ENCODE peak calls at places on chromosomes 6 and 20, in six cellular contexts. E is IMR-90, N is trophoblast cell, Q is neuronal stem cell, O is H1, I is mesenchymal stem cell. D is an unnamed sample.

GRCh38 chr6:19472168-19472567 is 365.0 kb upstream of the ID4 start:
- DNase-seq in N (peak), E (peak), I (peak), Q (no peak), O (no peak), D (no peak)

GRCh38 chr6:34152042-34152524 is 6.2 kb upstream of the GRM4 start:
- DNase-seq in N (no peak), I (no peak), E (no peak), O (peak), Q (no peak), D (no peak)

GRCh38 chr6:15464211-15464725 is 198.6 kb downstream of the DTNBP1 start:
- DNase-seq in I (peak), E (no peak), Q (peak), O (peak), N (no peak), D (peak)

GRCh38 chr6:163148781-163149534 is 265.6 kb upstream of the QKI start:
- DNase-seq in N (no peak), E (no peak), I (no peak), O (no peak), Q (no peak), D (no peak)

GRCh38 chr20:17495826-17496225 is 35.4 kb downstream of the BFSP1 start:
- DNase-seq in O (no peak), E (no peak), I (no peak), N (no peak), Q (no peak), D (no peak)

GRCh38 chr6:114084327-114084890 is 113.5 kb upstream of the HDAC2 start:
- DNase-seq in Q (no peak), I (no peak), O (no peak), N (no peak), E (no peak), D (no peak)

GRCh38 chr20:37297066-37297736 is 7.7 kb downstream of the MANBAL start:
- DNase-seq in I (peak), O (no peak), Q (no peak), E (peak), N (peak), D (no peak)

GRCh38 chr6:12572884-12573824 is 143.4 kb upstream of the PHACTR1 start:
- DNase-seq in O (no peak), E (peak), Q (no peak), N (no peak), I (peak), D (peak)

GRCh38 chr6:133973109-133973971 is 20.3 kb downstream of the TBPL1 start:
- DNase-seq in Q (peak), O (no peak), I (peak), N (no peak), E (peak), D (no peak)

GRCh38 chr20:8812818-8813217 is 256.1 kb upstream of the PLCB4 start:
- DNase-seq in I (no peak), E (no peak), N (no peak), O (peak), Q (no peak), D (peak)

GRCh38 chr6:158611039-158611438 is 33.5 kb downstream of the DYNLT1 start:
- DNase-seq in N (no peak), I (no peak), E (no peak), Q (no peak), O (no peak), D (no peak)

GRCh38 chr6:72911463-72912153 is 289.7 kb downstream of the KCNQ5 start:
- DNase-seq in Q (no peak), I (no peak), E (peak), N (no peak), O (no peak), D (no peak)

GRCh38 chr20:50928469-50928868 is 2.8 kb downstream of the ADNP start:
- DNase-seq in I (no peak), O (no peak), Q (no peak), N (no peak), E (no peak), D (no peak)

GRCh38 chr20:44219791-44220190 is 9.2 kb upstream of the OSER1 start:
- DNase-seq in N (peak), O (no peak), E (no peak), Q (no peak), I (no peak), D (no peak)

GRCh38 chr6:139701695-139702094 is 327.2 kb upstream of the CITED2 start:
- DNase-seq in E (no peak), O (no peak), N (no peak), Q (no peak), I (no peak), D (no peak)

GRCh38 chr6:84967389-84967788 is 203.0 kb upstream of the TBX18 start:
- DNase-seq in Q (no peak), O (peak), E (peak), N (peak), I (peak), D (peak)

GRCh38 chr6:30480536-30481156 is 8.7 kb upstream of the HLA-E start:
- DNase-seq in O (no peak), Q (no peak), N (no peak), I (no peak), E (no peak), D (no peak)

GRCh38 chr20:38870733-38871559 is 55.3 kb upstream of the FAM83D start:
- DNase-seq in O (no peak), N (peak), I (no peak), E (peak), Q (no peak), D (no peak)

GRCh38 chr6:7108964-7109836 is 1.4 kb downstream of the RREB1 start:
- DNase-seq in N (peak), O (no peak), Q (no peak), I (peak), E (peak), D (no peak)

GRCh38 chr6:138240476-138241245 is 22.4 kb upstream of the PBOV1 start:
- DNase-seq in E (no peak), Q (no peak), N (no peak), I (peak), O (no peak), D (no peak)

GRCh38 chr6:140879861-140880260 is 1252.9 kb upstream of the GJE1 start:
- DNase-seq in I (peak), Q (no peak), E (peak), N (no peak), O (no peak), D (no peak)

GRCh38 chr6:13513606-13514502 is 26.5 kb upstream of the GFOD1 start:
- DNase-seq in E (no peak), I (no peak), N (no peak), Q (no peak), O (no peak), D (no peak)

GRCh38 chr20:21183722-21184121 is 57.8 kb downstream of the KIZ start:
- DNase-seq in O (no peak), N (no peak), Q (no peak), E (peak), I (no peak), D (no peak)

GRCh38 chr6:10478187-10479040 is 42.7 kb upstream of the GCNT2 start:
- DNase-seq in Q (peak), N (no peak), E (peak), I (peak), O (no peak), D (no peak)

GRCh38 chr6:70166088-70166958 is 136.6 kb downstream of the COL9A1 start:
- DNase-seq in Q (peak), O (peak), I (peak), E (peak), N (peak), D (peak)

GRCh38 chr6:119308048-119308570 is 41.5 kb downstream of the MAN1A1 start:
- DNase-seq in Q (no peak), O (no peak), E (peak), I (peak), N (no peak), D (no peak)

GRCh38 chr6:43636312-43636667 is 650 bp downstream of the MAD2L1BP start:
- DNase-seq in Q (no peak), I (peak), E (peak), N (no peak), O (no peak), D (no peak)

GRCh38 chr6:109381007-109381746 is 1.1 kb downstream of the CD164 start:
- DNase-seq in N (no peak), Q (no peak), I (peak), O (no peak), E (peak), D (no peak)

GRCh38 chr20:44828640-44829039 is 18.3 kb upstream of the RIMS4 start:
- DNase-seq in N (no peak), E (no peak), I (no peak), Q (no peak), O (no peak), D (no peak)

GRCh38 chr20:44544178-44544719 is 22.4 kb upstream of the SERINC3 start:
- DNase-seq in Q (no peak), N (no peak), I (no peak), O (no peak), E (no peak), D (no peak)

GRCh38 chr20:48823960-48824497 is 3.8 kb downstream of the PREX1 start:
- DNase-seq in E (peak), I (no peak), O (no peak), Q (no peak), N (peak), D (no peak)

GRCh38 chr20:11387189-11387754 is 530.4 kb upstream of the BTBD3 start:
- DNase-seq in O (no peak), Q (no peak), I (peak), E (peak), N (peak), D (no peak)

GRCh38 chr6:130890531-130890950 is 63.3 kb downstream of the SMLR1 start:
- DNase-seq in N (no peak), I (peak), E (peak), Q (no peak), O (no peak), D (no peak)

GRCh38 chr6:134480593-134480992 is 162.7 kb upstream of the SGK1 start:
- DNase-seq in I (no peak), Q (no peak), O (no peak), N (no peak), E (peak), D (no peak)

GRCh38 chr6:41502607-41503434 is 43.4 kb upstream of the FOXP4 start:
- DNase-seq in I (peak), N (no peak), O (peak), Q (no peak), E (no peak), D (peak)

GRCh38 chr20:1618954-1619550 is 757 bp downstream of the SIRPB1 start:
- DNase-seq in N (no peak), Q (no peak), E (peak), O (no peak), I (no peak), D (no peak)

GRCh38 chr20:63176448-63177133 is 39.3 kb downstream of the YTHDF1 start:
- DNase-seq in N (no peak), E (no peak), Q (peak), I (peak), O (peak), D (peak)

GRCh38 chr20:32999603-33000250 is 4.5 kb downstream of the SUN5 start:
- DNase-seq in Q (no peak), E (no peak), N (no peak), O (no peak), I (no peak), D (no peak)

GRCh38 chr6:163443985-163444553 is 29.6 kb downstream of the QKI start:
- DNase-seq in E (no peak), Q (no peak), I (no peak), N (no peak), O (no peak), D (no peak)

GRCh38 chr6:26205625-26206574 is 118.7 kb downstream of the HFE start:
- DNase-seq in Q (no peak), O (no peak), I (peak), E (peak), N (no peak), D (no peak)

GRCh38 chr20:5127204-5127858 is 523 bp downstream of the CDS2 start:
- DNase-seq in I (peak), E (peak), O (peak), Q (peak), N (no peak), D (peak)

GRCh38 chr20:5127859-5128409 is 1.1 kb downstream of the CDS2 start:
- DNase-seq in Q (no peak), E (no peak), O (no peak), N (no peak), I (peak), D (no peak)

GRCh38 chr20:5122861-5123260 is 3.1 kb upstream of the PCNA start:
- DNase-seq in Q (no peak), N (peak), E (peak), I (no peak), O (no peak), D (no peak)

GRCh38 chr20:5128886-5129285 is 2.1 kb downstream of the CDS2 start:
- DNase-seq in E (no peak), O (no peak), Q (no peak), N (no peak), I (peak), D (no peak)

DNA sequence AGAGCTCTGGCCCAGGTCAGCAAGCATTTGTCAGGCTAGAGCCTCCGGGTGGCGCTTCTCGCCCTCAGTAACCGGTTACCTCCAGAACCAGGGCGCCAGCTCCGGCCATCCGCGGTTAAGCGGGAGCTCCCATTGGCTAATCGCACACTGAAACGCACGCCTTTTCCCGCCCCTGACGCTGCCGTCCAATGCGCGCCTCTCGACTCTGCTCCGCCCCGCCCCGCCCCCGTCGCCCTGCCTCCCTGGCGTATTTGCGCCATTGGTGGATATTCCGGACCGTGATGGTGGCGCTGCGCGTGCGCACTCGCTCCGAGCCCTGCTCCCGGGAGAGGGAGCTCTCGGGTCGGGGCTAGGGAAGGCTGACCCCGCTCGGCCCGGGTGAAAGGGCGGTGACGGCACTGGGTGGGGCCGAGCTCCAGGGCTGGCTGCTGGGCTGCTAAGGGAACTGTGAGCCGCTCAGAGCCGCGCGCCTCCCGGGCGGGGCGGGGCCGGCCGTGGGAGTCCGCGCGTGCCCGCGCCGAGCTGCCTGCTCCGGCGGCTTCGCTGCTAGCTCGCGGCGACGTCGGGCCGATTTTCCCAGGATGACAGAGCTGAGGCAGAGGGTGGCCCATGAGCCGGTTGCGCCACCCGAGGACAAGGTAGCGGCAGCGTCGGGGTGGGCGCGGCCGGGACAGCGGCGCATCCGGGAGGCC is at the start of gene CDS2:
- DNase-seq in I (peak), Q (peak), N (peak), E (peak), O (peak), D (peak)
- H2BK5ac ChIP-seq in I (no peak), Q (peak), N (peak), E (peak), O (peak), D (no peak)

GRCh38 chr20:56752274-56752673 is 123.2 kb downstream of the TFAP2C start:
- DNase-seq in E (no peak), N (no peak), I (peak), Q (no peak), O (no peak), D (no peak)

GRCh38 chr20:56750430-56750829 is 121.3 kb downstream of the TFAP2C start:
- DNase-seq in O (peak), E (no peak), N (peak), I (no peak), Q (peak), D (peak)

DNA sequence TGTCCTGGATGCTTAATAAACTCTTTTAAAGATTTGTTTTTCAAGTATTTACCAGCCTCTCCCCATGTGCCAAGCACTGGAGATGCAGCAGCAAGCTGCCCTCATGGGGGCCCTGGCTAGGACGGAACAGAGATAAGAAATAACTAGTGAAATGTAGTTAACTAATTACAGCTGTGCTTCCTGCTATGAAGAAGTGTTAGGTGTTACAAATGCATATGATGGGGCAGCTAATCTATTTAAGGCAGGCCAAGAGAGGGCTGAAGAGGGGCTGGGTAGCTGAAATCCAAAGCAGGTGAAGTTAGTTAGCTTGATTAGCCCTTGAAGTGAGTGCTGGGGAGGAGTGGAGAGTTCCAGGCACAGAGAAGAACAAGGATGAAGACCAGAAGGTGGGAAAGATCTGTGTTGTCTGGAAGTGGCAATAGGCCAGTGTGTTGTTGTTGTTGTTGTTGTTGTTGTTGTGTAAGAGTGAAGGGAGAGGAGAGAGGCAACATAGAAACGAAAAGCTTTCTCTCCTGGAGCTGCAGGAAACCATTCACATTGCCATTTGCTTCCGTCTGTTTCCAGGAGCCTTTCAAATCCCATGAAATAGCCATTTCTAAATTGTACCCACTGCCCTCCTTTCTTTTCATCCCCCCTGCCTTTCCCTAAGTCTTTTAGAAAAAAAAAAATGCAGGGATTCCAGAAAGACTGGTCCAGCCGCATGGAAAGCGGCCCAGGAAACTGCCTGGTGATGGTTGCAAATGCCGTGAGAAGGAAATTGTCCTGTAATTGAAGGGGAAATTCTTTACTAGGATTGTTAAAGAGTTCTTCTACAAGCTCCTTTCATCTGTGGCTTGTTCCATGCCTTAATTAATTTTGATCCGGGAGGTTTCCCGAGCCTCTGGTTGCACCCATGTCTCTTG is 119.6 kb downstream of the TFAP2C start:
- DNase-seq in E (no peak), I (no peak), N (peak), Q (no peak), O (no peak), D (no peak)
- H3K4ac ChIP-seq in E (no peak), I (no peak), N (no peak), Q (no peak), O (no peak), D (no peak)

DNA sequence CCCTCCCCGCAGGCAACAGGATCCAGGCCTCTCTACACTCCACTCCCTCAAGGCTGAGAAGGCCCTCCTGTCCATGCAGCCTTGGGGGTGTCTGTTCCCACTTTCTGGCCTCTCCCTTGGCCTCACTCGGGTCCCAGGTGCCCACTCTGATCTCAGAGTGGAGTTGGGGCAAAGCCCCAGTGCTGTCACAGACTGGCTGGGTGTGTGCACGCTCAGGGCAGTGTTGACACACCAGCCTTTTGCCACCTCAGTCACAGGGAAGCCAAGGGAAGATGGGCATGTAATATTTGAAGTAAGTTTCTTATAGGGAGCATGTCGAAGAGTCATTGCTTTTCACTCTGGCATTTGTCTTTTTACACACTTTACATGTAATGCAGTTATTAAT is 44.9 kb downstream of the HLA-DRA start:
- DNase-seq in E (no peak), N (no peak), O (no peak), Q (no peak), I (no peak), D (no peak)
- H3K14ac ChIP-seq in E (no peak), N (no peak), O (no peak), Q (no peak), I (no peak), D (no peak)

DNA sequence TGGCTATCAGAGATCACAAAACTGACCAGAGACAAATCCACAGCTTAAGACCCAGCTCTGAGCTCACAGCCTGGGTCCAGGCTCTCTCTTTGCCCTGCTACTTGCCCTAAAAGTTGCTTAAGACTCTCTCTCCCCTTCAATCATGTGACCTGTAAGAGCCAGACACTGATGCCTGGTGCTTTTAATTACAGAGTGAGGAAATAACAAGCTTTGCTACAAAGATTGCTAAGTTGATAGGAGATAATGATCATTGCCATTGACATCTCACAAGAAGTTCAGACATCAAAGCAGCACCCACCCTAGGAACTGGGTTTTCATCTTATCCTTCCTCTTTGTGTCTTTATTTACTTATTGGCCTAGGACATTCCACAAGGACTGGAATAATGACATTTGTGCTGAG is 125.9 kb upstream of the CD93 start:
- DNase-seq in I (no peak), N (no peak), Q (no peak), O (no peak), E (no peak), D (no peak)
- H2BK5ac ChIP-seq in I (no peak), N (no peak), Q (no peak), O (no peak), E (no peak), D (no peak)

DNA sequence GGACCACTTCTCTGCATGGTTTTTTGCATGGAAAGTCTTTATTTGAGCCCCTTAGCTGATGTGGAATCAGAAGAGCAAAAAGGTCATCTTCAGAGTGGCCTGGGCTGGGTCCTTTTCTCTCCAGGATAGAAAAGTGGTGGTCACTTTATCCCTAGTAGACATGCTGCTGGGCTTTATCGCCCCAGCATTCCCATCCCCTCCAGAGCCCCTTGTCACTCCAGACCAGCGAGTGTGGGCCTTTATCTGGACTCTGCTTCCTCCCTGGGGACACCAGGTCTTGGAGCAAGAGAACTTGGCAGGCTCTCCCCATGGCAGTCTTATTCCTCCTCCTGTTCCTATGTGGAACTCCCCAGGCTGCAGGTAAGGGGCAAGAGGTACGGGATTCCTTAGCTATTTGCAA is at the start of gene LY6G6F:
- DNase-seq in N (no peak), I (no peak), Q (no peak), E (no peak), O (no peak), D (no peak)
- H3K4ac ChIP-seq in N (no peak), I (no peak), Q (no peak), E (no peak), O (no peak), D (no peak)

GRCh38 chr6:164929155-164929977 is 380.0 kb downstream of the C6orf118 start:
- DNase-seq in Q (no peak), O (no peak), E (no peak), N (no peak), I (no peak), D (no peak)
- H3K14ac ChIP-seq in Q (no peak), O (no peak), E (no peak), N (no peak), I (no peak), D (no peak)

D was measured in H9.